ENCODE peak calls at places on chromosomes 5 and 9, in five cellular contexts. One of them, this sample, is unnamed.

GRCh38 chr5:77725646-77726045 is 50.5 kb downstream of the TBCA start:
- DNase-seq in SK-N-SH: no peak
- DNase-seq in GM23338: no peak
- DNase-seq in neural progenitor cell: no peak
- DNase-seq in GM23248: no peak
- DNase-seq in this sample: no peak

GRCh38 chr9:77866882-77867281 is 164.7 kb downstream of the GNAQ start:
- DNase-seq in SK-N-SH: no peak
- DNase-seq in GM23338: no peak
- DNase-seq in neural progenitor cell: no peak
- DNase-seq in GM23248: no peak
- DNase-seq in this sample: no peak

GRCh38 chr5:55234171-55234700 is 828 bp upstream of the CCNO start:
- DNase-seq in SK-N-SH: peak; percentile 44
- DNase-seq in GM23338: peak; percentile 56
- DNase-seq in neural progenitor cell: peak; percentile 62
- DNase-seq in GM23248: peak; percentile 62
- DNase-seq in this sample: peak; percentile 49

GRCh38 chr9:136864996-136865767 is 926 bp downstream of the EDF1 start:
- DNase-seq in SK-N-SH: no peak
- DNase-seq in GM23338: no peak
- DNase-seq in neural progenitor cell: no peak
- DNase-seq in GM23248: no peak
- DNase-seq in this sample: no peak

GRCh38 chr5:100840364-100840763 is 62.7 kb downstream of the ST8SIA4 start:
- DNase-seq in SK-N-SH: no peak
- DNase-seq in GM23338: no peak
- DNase-seq in neural progenitor cell: no peak
- DNase-seq in GM23248: peak; percentile 39
- DNase-seq in this sample: no peak

GRCh38 chr9:106532616-106533015 is 330.4 kb upstream of the ZNF462 start:
- DNase-seq in SK-N-SH: no peak
- DNase-seq in GM23338: peak; percentile 5
- DNase-seq in neural progenitor cell: no peak
- DNase-seq in GM23248: no peak
- DNase-seq in this sample: no peak

GRCh38 chr9:116286287-116286686 is 132.7 kb downstream of the PAPPA start:
- DNase-seq in SK-N-SH: no peak
- DNase-seq in GM23338: peak; percentile 92
- DNase-seq in neural progenitor cell: peak; percentile 89
- DNase-seq in GM23248: no peak
- DNase-seq in this sample: peak; percentile 28

GRCh38 chr5:116646611-116647289 is 72.1 kb upstream of the SEMA6A start:
- DNase-seq in SK-N-SH: no peak
- DNase-seq in GM23338: no peak
- DNase-seq in neural progenitor cell: no peak
- DNase-seq in GM23248: no peak
- DNase-seq in this sample: no peak

GRCh38 chr5:166961028-166961427 is 1330.4 kb upstream of the WWC1 start:
- DNase-seq in SK-N-SH: peak; percentile 33
- DNase-seq in GM23338: peak; percentile 48
- DNase-seq in neural progenitor cell: no peak
- DNase-seq in GM23248: peak; percentile 3
- DNase-seq in this sample: no peak

GRCh38 chr5:170986598-170986997 is 124.8 kb downstream of the RANBP17 start:
- DNase-seq in SK-N-SH: peak; percentile 10
- DNase-seq in GM23338: no peak
- DNase-seq in neural progenitor cell: no peak
- DNase-seq in GM23248: peak; percentile 31
- DNase-seq in this sample: no peak

GRCh38 chr9:114137831-114138230 is 17.5 kb upstream of the COL27A1 start:
- DNase-seq in SK-N-SH: no peak
- DNase-seq in GM23338: no peak
- DNase-seq in neural progenitor cell: no peak
- DNase-seq in GM23248: no peak
- DNase-seq in this sample: no peak

GRCh38 chr9:15295761-15296405 is 11.1 kb downstream of the TTC39B start:
- DNase-seq in SK-N-SH: no peak
- DNase-seq in GM23338: no peak
- DNase-seq in neural progenitor cell: no peak
- DNase-seq in GM23248: peak; percentile 89
- DNase-seq in this sample: no peak

GRCh38 chr5:33892419-33893151 is 795 bp upstream of the ADAMTS12 start:
- DNase-seq in SK-N-SH: no peak
- DNase-seq in GM23338: peak; percentile 55
- DNase-seq in neural progenitor cell: peak; percentile 68
- DNase-seq in GM23248: peak; percentile 93
- DNase-seq in this sample: peak; percentile 29

GRCh38 chr5:27316283-27316675 is 277.9 kb upstream of the CDH9 start:
- DNase-seq in SK-N-SH: no peak
- DNase-seq in GM23338: no peak
- DNase-seq in neural progenitor cell: no peak
- DNase-seq in GM23248: peak; percentile 44
- DNase-seq in this sample: no peak

GRCh38 chr5:115961413-115962238 is 649 bp upstream of the LVRN start:
- DNase-seq in SK-N-SH: peak; percentile 81
- DNase-seq in GM23338: peak; percentile 75
- DNase-seq in neural progenitor cell: peak; percentile 34
- DNase-seq in GM23248: peak; percentile 83
- DNase-seq in this sample: peak; percentile 40

GRCh38 chr9:19229725-19230355 is 653 bp upstream of the DENND4C start:
- DNase-seq in SK-N-SH: peak; percentile 64
- DNase-seq in GM23338: peak; percentile 87
- DNase-seq in neural progenitor cell: peak; percentile 96
- DNase-seq in GM23248: peak; percentile 75
- DNase-seq in this sample: peak; percentile 98

GRCh38 chr9:91825422-91825821 is 124.6 kb downstream of the ROR2 start:
- DNase-seq in SK-N-SH: no peak
- DNase-seq in GM23338: no peak
- DNase-seq in neural progenitor cell: no peak
- DNase-seq in GM23248: peak; percentile 89
- DNase-seq in this sample: no peak

GRCh38 chr9:13450723-13451122 is 171.2 kb upstream of the MPDZ start:
- DNase-seq in SK-N-SH: no peak
- DNase-seq in GM23338: no peak
- DNase-seq in neural progenitor cell: peak; percentile 57
- DNase-seq in GM23248: no peak
- DNase-seq in this sample: peak; percentile 6

GRCh38 chr9:130478152-130478551 is 33.4 kb downstream of the ASS1 start:
- DNase-seq in SK-N-SH: no peak
- DNase-seq in GM23338: no peak
- DNase-seq in neural progenitor cell: no peak
- DNase-seq in GM23248: no peak
- DNase-seq in this sample: no peak

GRCh38 chr5:174106997-174107655 is 61.6 kb downstream of the NSG2 start:
- DNase-seq in SK-N-SH: no peak
- DNase-seq in GM23338: peak; percentile 27
- DNase-seq in neural progenitor cell: peak; percentile 31
- DNase-seq in GM23248: no peak
- DNase-seq in this sample: peak; percentile 82

GRCh38 chr5:172334196-172334595 is 50.6 kb upstream of the UBTD2 start:
- DNase-seq in SK-N-SH: no peak
- DNase-seq in GM23338: peak; percentile 70
- DNase-seq in neural progenitor cell: no peak
- DNase-seq in GM23248: no peak
- DNase-seq in this sample: peak; percentile 68

GRCh38 chr5:159324097-159324760 is 6.1 kb downstream of the IL12B start:
- DNase-seq in SK-N-SH: no peak
- DNase-seq in GM23338: no peak
- DNase-seq in neural progenitor cell: no peak
- DNase-seq in GM23248: peak; percentile 88
- DNase-seq in this sample: no peak

GRCh38 chr5:6475626-6476312 is 27.1 kb downstream of the UBE2QL1 start:
- DNase-seq in SK-N-SH: no peak
- DNase-seq in GM23338: peak; percentile 81
- DNase-seq in neural progenitor cell: peak; percentile 63
- DNase-seq in GM23248: no peak
- DNase-seq in this sample: peak; percentile 86

GRCh38 chr5:135993894-135994514 is 34.8 kb upstream of the TGFBI start:
- DNase-seq in SK-N-SH: peak; percentile 78
- DNase-seq in GM23338: no peak
- DNase-seq in neural progenitor cell: no peak
- DNase-seq in GM23248: peak; percentile 79
- DNase-seq in this sample: no peak

GRCh38 chr9:1919229-1919628 is 95.9 kb upstream of the SMARCA2 start:
- DNase-seq in SK-N-SH: no peak
- DNase-seq in GM23338: peak; percentile 47
- DNase-seq in neural progenitor cell: no peak
- DNase-seq in GM23248: no peak
- DNase-seq in this sample: no peak

GRCh38 chr9:136644343-136644592 is 18.4 kb upstream of the EGFL7 start:
- DNase-seq in SK-N-SH: no peak
- DNase-seq in GM23338: no peak
- DNase-seq in neural progenitor cell: no peak
- DNase-seq in GM23248: peak; percentile 89
- DNase-seq in this sample: no peak

GRCh38 chr5:165201364-165202143 is 1696.1 kb downstream of the MAT2B start:
- DNase-seq in SK-N-SH: no peak
- DNase-seq in GM23338: no peak
- DNase-seq in neural progenitor cell: no peak
- DNase-seq in GM23248: no peak
- DNase-seq in this sample: no peak

GRCh38 chr5:37665272-37665671 is 174.6 kb downstream of the GDNF start:
- DNase-seq in SK-N-SH: no peak
- DNase-seq in GM23338: no peak
- DNase-seq in neural progenitor cell: no peak
- DNase-seq in GM23248: no peak
- DNase-seq in this sample: no peak

GRCh38 chr5:92402045-92402444 is 1018.9 kb upstream of the ARRDC3 start:
- DNase-seq in SK-N-SH: no peak
- DNase-seq in GM23338: no peak
- DNase-seq in neural progenitor cell: no peak
- DNase-seq in GM23248: peak; percentile 80
- DNase-seq in this sample: no peak

GRCh38 chr5:136058031-136058971 is 29.5 kb downstream of the TGFBI start:
- DNase-seq in SK-N-SH: no peak
- DNase-seq in GM23338: peak; percentile 72
- DNase-seq in neural progenitor cell: peak; percentile 36
- DNase-seq in GM23248: peak; percentile 96
- DNase-seq in this sample: peak; percentile 60

DNA sequence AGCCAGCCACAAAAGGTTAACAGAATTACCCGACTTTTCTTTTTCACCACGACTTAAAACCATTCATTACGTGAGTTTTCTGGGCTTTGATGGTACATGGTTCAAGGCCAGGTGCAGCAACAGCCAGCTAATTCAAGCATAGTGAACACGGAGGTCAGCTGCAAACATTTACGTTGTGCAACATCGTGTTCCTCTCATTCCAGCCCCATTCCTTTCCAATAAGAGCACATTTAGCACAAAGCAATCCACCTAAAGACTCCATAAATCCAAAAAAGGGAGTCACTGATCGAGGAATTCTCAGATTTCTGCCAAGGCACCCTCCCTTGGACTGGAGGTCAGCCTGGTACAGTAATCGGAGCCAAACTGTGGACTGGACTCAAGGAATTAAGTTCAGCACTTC is 14.4 kb downstream of the NREP start:
- DNase-seq in SK-N-SH: no peak
- DNase-seq in GM23338: no peak
- DNase-seq in neural progenitor cell: no peak
- DNase-seq in GM23248: peak; percentile 87
- DNase-seq in this sample: no peak
- H3K4me3 ChIP-seq in SK-N-SH: no peak overlapping the region
- H3K4me3 ChIP-seq in GM23338: no peak overlapping the region
- H3K4me3 ChIP-seq in neural progenitor cell: no peak overlapping the region
- H3K4me3 ChIP-seq in GM23248: peak overlapping the region; percentile 53
- H3K4me3 ChIP-seq in this sample: no peak overlapping the region

DNA sequence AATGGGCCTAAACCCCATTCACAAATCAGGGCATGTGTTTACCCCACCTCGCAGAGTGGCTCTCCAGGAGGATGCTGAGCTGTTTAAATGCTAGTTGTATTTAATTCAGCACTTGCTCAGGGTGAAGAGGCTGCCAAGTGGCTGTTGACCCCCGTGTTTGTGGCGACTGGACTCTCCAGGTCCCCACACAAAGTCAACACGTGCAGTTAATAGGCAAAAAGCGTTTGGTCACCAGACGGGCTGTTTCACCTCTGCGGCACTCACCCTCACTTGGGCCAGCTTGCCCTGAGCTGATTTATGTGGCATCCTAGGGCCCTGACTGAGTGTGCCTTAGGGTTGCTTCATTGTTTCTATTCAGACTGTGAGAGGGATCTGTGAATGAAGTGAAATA is 152.3 kb downstream of the GAS1 start:
- DNase-seq in SK-N-SH: no peak
- DNase-seq in GM23338: peak; percentile 16
- DNase-seq in neural progenitor cell: peak; percentile 54
- DNase-seq in GM23248: peak; percentile 45
- DNase-seq in this sample: no peak
- H3K4me3 ChIP-seq in SK-N-SH: no peak overlapping the region
- H3K4me3 ChIP-seq in GM23338: no peak overlapping the region
- H3K4me3 ChIP-seq in neural progenitor cell: no peak overlapping the region
- H3K4me3 ChIP-seq in GM23248: peak overlapping the region; percentile 34
- H3K4me3 ChIP-seq in this sample: no peak overlapping the region

GRCh38 chr5:73234156-73234555 is 61.2 kb downstream of the TMEM174 start:
- DNase-seq in SK-N-SH: no peak
- DNase-seq in GM23338: peak; percentile 65
- DNase-seq in neural progenitor cell: no peak
- DNase-seq in GM23248: no peak
- DNase-seq in this sample: peak; percentile 77
- H3K4me3 ChIP-seq in SK-N-SH: no peak overlapping the region
- H3K4me3 ChIP-seq in GM23338: peak overlapping the region; percentile 68
- H3K4me3 ChIP-seq in neural progenitor cell: peak overlapping the region; percentile 43
- H3K4me3 ChIP-seq in GM23248: no peak overlapping the region
- H3K4me3 ChIP-seq in this sample: peak overlapping the region; percentile 28

DNA sequence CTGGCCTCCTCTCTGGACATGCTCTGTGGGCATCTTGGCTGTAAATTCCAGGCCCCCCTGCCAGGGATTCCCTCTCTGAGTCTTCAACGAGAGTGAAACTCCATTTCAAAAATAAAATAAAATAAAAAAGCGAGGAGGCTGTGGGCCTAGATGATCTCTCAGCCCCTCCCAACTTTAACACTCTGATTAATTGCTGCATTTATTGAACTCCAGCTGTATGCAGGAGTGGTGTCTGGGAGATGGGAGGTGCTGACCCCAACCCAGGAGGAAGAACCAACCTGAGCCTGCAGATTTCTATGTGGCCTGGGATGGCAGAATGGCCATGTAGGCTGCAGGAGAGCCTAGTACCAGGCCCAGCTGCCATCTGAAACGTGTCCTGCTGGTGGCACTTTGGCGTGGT is 154.5 kb upstream of the IER5L start:
- DNase-seq in SK-N-SH: no peak
- DNase-seq in GM23338: no peak
- DNase-seq in neural progenitor cell: no peak
- DNase-seq in GM23248: no peak
- DNase-seq in this sample: no peak
- H3K4me3 ChIP-seq in SK-N-SH: no peak overlapping the region
- H3K4me3 ChIP-seq in GM23338: no peak overlapping the region
- H3K4me3 ChIP-seq in neural progenitor cell: no peak overlapping the region
- H3K4me3 ChIP-seq in GM23248: no peak overlapping the region
- H3K4me3 ChIP-seq in this sample: no peak overlapping the region

GRCh38 chr5:68282001-68282400 is 66.4 kb downstream of the PIK3R1 start:
- DNase-seq in SK-N-SH: no peak
- DNase-seq in GM23338: no peak
- DNase-seq in neural progenitor cell: no peak
- DNase-seq in GM23248: no peak
- DNase-seq in this sample: no peak
- H3K4me3 ChIP-seq in SK-N-SH: no peak overlapping the region
- H3K4me3 ChIP-seq in GM23338: no peak overlapping the region
- H3K4me3 ChIP-seq in neural progenitor cell: no peak overlapping the region
- H3K4me3 ChIP-seq in GM23248: no peak overlapping the region
- H3K4me3 ChIP-seq in this sample: no peak overlapping the region

This sample was measured in H7.